ENCODE peak calls at places on chromosomes 12 and 14, in five cellular contexts. V is A549, R is lung, U is cardiac muscle cell, H is left ventricle myocardium inferior. P is an unnamed sample.

GRCh38 chr12:52029686-52030085 is 21.6 kb upstream of the NR4A1 start:
- DNase-seq in V (peak; percentile 62), R (no peak), U (peak; percentile 65), H (no peak), P (no peak)

GRCh38 chr12:9750276-9751203 is 10.2 kb downstream of the CD69 start:
- DNase-seq in V (peak; percentile 74), R (peak; percentile 39), U (peak; percentile 77), H (no peak), P (peak; percentile 48)

GRCh38 chr14:38074091-38074490 is 133.6 kb upstream of the SSTR1 start:
- DNase-seq in V (no peak), R (no peak), U (no peak), H (no peak), P (no peak)

GRCh38 chr12:92551210-92551609 is 151.6 kb upstream of the PLEKHG7 start:
- DNase-seq in V (no peak), R (no peak), U (no peak), H (no peak), P (no peak)

GRCh38 chr12:90543841-90544240 is 411.1 kb downstream of the CCER1 start:
- DNase-seq in V (no peak), R (no peak), U (peak; percentile 38), H (no peak), P (no peak)

GRCh38 chr14:105022276-105022670 is 1.4 kb upstream of the CDCA4 start:
- DNase-seq in V (no peak), R (no peak), U (no peak), H (no peak), P (no peak)

GRCh38 chr14:51658441-51659173 is 6.9 kb downstream of the FRMD6 start:
- DNase-seq in V (no peak), R (no peak), U (no peak), H (no peak), P (no peak)

GRCh38 chr14:85195872-85196477 is 334.0 kb upstream of the FLRT2 start:
- DNase-seq in V (peak; percentile 16), R (no peak), U (peak; percentile 33), H (no peak), P (no peak)

GRCh38 chr12:109418848-109419474 is 58.1 kb downstream of the KCTD10 start:
- DNase-seq in V (no peak), R (no peak), U (no peak), H (no peak), P (no peak)

GRCh38 chr12:120080043-120080400 is 36.5 kb downstream of the RAB35 start:
- DNase-seq in V (no peak), R (no peak), U (no peak), H (no peak), P (no peak)

GRCh38 chr14:63493246-63493645 is 49.9 kb downstream of the PPP2R5E start:
- DNase-seq in V (no peak), R (no peak), U (peak; percentile 32), H (no peak), P (no peak)

GRCh38 chr12:51846911-51847829 is 1.3 kb downstream of the FIGNL2 start:
- DNase-seq in V (peak; percentile 62), R (no peak), U (peak; percentile 20), H (peak; percentile 65), P (peak; percentile 64)

GRCh38 chr14:104479901-104480300 is 99.7 kb upstream of the C14orf180 start:
- DNase-seq in V (no peak), R (no peak), U (no peak), H (no peak), P (no peak)

GRCh38 chr12:116528067-116528466 is 31.1 kb upstream of the MAP1LC3B2 start:
- DNase-seq in V (peak; percentile 49), R (no peak), U (peak; percentile 43), H (no peak), P (no peak)

GRCh38 chr12:118271199-118271598 is 101.5 kb downstream of the TAOK3 start:
- DNase-seq in V (no peak), R (no peak), U (no peak), H (no peak), P (no peak)

GRCh38 chr14:51666070-51666469 is 14.4 kb downstream of the FRMD6 start:
- DNase-seq in V (no peak), R (no peak), U (no peak), H (no peak), P (no peak)

GRCh38 chr14:29217813-29218450 is 451.3 kb downstream of the FOXG1 start:
- DNase-seq in V (no peak), R (no peak), U (no peak), H (no peak), P (no peak)

GRCh38 chr12:85872497-85873091 is 1.5 kb upstream of the NTS start:
- DNase-seq in V (peak; percentile 9), R (no peak), U (peak; percentile 77), H (no peak), P (no peak)

GRCh38 chr12:104715562-104716182 is 242.4 kb downstream of the SLC41A2 start:
- DNase-seq in V (no peak), R (no peak), U (no peak), H (no peak), P (no peak)

GRCh38 chr14:65478017-65478416 is 65.5 kb downstream of the FUT8 start:
- DNase-seq in V (no peak), R (no peak), U (no peak), H (no peak), P (no peak)

GRCh38 chr14:86915416-86915815 is 1077.6 kb downstream of the GALC start:
- DNase-seq in V (no peak), R (no peak), U (peak; percentile 69), H (no peak), P (no peak)

GRCh38 chr12:93967454-93967853 is 180.9 kb upstream of the PLXNC1 start:
- DNase-seq in V (no peak), R (no peak), U (no peak), H (no peak), P (no peak)

GRCh38 chr14:68977741-68978549 is 1.2 kb downstream of the ACTN1 start:
- DNase-seq in V (peak; percentile 67), R (peak; percentile 61), U (peak; percentile 94), H (peak; percentile 64), P (peak; percentile 62)

GRCh38 chr12:52083638-52083996 is 4.1 kb downstream of the SMIM41 start:
- DNase-seq in V (no peak), R (no peak), U (no peak), H (no peak), P (no peak)

GRCh38 chr12:106088246-106089200 is 50.2 kb downstream of the NUAK1 start:
- DNase-seq in V (no peak), R (no peak), U (no peak), H (no peak), P (no peak)
- H3K27ac ChIP-seq in V (peak overlapping the region; percentile 6), R (peak overlapping the region; percentile 67), U (no peak overlapping the region), H (peak overlapping the region; percentile 93), P (peak overlapping the region; percentile 85)

GRCh38 chr14:75427482-75428229 is at the start of gene JDP2:
- DNase-seq in V (peak; percentile 64), R (peak; percentile 96), U (peak; percentile 92), H (peak; percentile 97), P (peak; percentile 97)
- TF ChIP-seq CTCF in V (no peak), R (no peak), U (no peak), H (peak; percentile 47), P (peak; percentile 51)

DNA sequence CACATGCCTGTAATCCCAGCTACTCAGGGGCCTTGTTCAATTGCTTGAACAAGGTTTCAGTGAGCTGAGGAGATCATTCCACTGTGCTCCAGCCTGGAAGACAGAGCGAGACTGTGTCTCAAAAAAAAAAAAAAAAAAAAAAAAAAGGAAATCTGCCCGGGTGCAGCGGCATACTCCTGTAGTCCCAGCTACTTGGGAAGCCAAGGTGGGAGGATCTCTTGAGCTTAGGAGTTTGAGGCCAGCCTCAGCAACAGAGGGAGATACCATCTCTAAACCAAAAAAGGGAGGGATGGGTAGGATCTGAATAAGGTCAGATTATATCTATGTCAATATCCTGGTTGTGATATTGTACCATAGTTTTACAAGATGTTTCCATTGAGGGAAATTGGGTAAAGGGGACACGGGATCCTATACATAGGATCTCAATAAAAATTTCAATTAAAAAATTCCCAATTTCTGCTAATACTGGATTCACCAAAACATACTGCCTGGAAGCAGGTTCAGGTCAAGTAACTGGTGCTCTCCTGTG is 76.4 kb downstream of the BORCS5 start:
- DNase-seq in V (no peak), R (no peak), U (no peak), H (no peak), P (no peak)
- H3K27ac ChIP-seq in V (peak overlapping the region; percentile 55), R (no peak overlapping the region), U (no peak overlapping the region), H (no peak overlapping the region), P (no peak overlapping the region)

DNA sequence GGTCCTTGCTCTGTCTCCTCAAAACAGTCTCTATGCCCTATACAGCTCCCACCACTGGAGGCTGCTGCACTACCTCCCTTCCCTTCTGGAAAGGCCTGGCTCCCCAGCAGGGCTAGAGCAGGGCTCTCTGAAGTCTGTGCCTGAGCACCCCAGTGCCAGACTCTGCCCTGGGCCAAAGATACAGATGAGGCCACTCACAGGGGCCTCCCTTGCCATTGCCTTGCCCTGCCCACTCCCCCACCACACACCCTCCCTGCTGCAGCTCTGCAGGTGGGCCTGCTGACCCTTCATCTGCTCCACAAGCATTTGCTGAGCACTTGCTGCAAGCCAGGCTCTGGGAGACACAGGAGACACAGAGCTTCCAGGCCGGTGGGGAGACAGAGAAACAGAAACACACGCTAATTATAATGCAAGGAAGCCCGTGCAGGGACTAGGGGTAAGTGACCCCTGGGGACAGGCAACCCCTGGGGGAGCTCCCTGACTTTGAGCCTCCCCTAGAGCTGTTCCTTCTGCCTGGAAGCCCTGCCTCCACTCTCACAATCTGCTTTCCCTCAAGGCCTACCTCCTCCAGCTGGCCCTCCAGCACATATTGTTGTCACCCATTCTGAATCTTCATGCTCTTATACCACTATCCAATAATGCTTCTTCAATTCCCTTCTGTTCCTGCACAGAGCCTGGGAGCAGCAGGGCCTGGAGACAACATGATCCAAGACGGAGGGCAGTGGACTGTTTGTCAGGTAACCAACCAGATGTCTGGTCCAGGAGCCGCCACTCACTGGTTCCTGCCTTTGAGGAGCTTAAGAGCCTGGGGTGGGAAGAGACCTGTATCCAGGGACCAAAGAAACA is 32.6 kb upstream of the PNMA1 start:
- DNase-seq in V (no peak), R (no peak), U (no peak), H (no peak), P (peak; percentile 13)
- TF ChIP-seq CTCF in V (no peak), R (no peak), U (peak; percentile 23), H (peak; percentile 37), P (peak; percentile 38)

GRCh38 chr12:78865297-78865955 is 852 bp downstream of the SYT1 start:
- DNase-seq in V (no peak), R (no peak), U (no peak), H (no peak), P (no peak)
- H3K27ac ChIP-seq in V (peak overlapping the region; percentile 80), R (no peak overlapping the region), U (no peak overlapping the region), H (no peak overlapping the region), P (no peak overlapping the region)